ENCODE peak calls at places on chromosome 5, in six cellular contexts. Z is body of pancreas; K is nephron progenitor cell; G is spleen; S is activated T-cell treated with anti-CD3 and anti-CD28 coated beads, Interleukin-2, amount 50 U/mL, for 72 hours; V is fibroblast of lung. E is an unnamed sample.

GRCh38 chr5:123261752-123262151 is 161.5 kb downstream of the CEP120 start:
- DNase-seq in Z (no peak), K (no peak), G (no peak), S (no peak), V (peak; percentile 51), E (no peak)

GRCh38 chr5:172149073-172149472 is 39.0 kb downstream of the STK10 start:
- DNase-seq in Z (no peak), K (no peak), G (peak; percentile 25), S (no peak), V (peak; percentile 43), E (no peak)

GRCh38 chr5:159933531-159934485 is 17.5 kb downstream of the ADRA1B start:
- DNase-seq in Z (no peak), K (no peak), G (no peak), S (no peak), V (no peak), E (no peak)

GRCh38 chr5:170312666-170313065 is 15.1 kb upstream of the LCP2 start:
- DNase-seq in Z (peak; percentile 65), K (no peak), G (no peak), S (peak; percentile 58), V (no peak), E (no peak)

GRCh38 chr5:158165647-158166046 is 306.7 kb upstream of the CLINT1 start:
- DNase-seq in Z (no peak), K (no peak), G (no peak), S (no peak), V (no peak), E (no peak)

GRCh38 chr5:140261403-140262171 is 41.3 kb downstream of the PFDN1 start:
- DNase-seq in Z (peak; percentile 94), K (no peak), G (no peak), S (peak; percentile 28), V (peak; percentile 86), E (no peak)

GRCh38 chr5:38796000-38796738 is 49.6 kb upstream of the OSMR start:
- DNase-seq in Z (peak; percentile 35), K (no peak), G (no peak), S (no peak), V (no peak), E (no peak)

GRCh38 chr5:83924171-83924570 is 203.5 kb upstream of the HAPLN1 start:
- DNase-seq in Z (no peak), K (no peak), G (no peak), S (no peak), V (peak; percentile 43), E (no peak)

GRCh38 chr5:84385705-84386104 is 1.0 kb upstream of the EDIL3 start:
- DNase-seq in Z (no peak), K (no peak), G (no peak), S (no peak), V (no peak), E (no peak)

GRCh38 chr5:58993461-58993860 is 410.6 kb downstream of the RAB3C start:
- DNase-seq in Z (no peak), K (no peak), G (no peak), S (no peak), V (no peak), E (no peak)

GRCh38 chr5:134873494-134873893 is 677 bp upstream of the TXNDC15 start:
- DNase-seq in Z (no peak), K (no peak), G (no peak), S (peak; percentile 46), V (no peak), E (peak; percentile 9)

GRCh38 chr5:95620870-95621838 is 1.3 kb downstream of the GPR150 start:
- DNase-seq in Z (peak; percentile 60), K (peak; percentile 64), G (peak; percentile 84), S (peak; percentile 68), V (no peak), E (peak; percentile 75)

E was measured in neural progenitor cell.